ENCODE peak calls at places on chromosomes 6 and 20, in five cellular contexts. One of them, this sample, is unnamed. For H3K4me1, the result is how much of the 10 kb centered on the place peaks cover.

GRCh38 chr6:21357262-21357661 is 236.3 kb upstream of the SOX4 start:
- DNase-seq in thoracic aorta: no peak
- DNase-seq in A549: no peak
- DNase-seq in naive thymus-derived CD4-positive, alpha-beta T cell: no peak
- DNase-seq in iPS DF 6.9: no peak
- DNase-seq in this sample: no peak

GRCh38 chr20:57432874-57433491 is 41.8 kb downstream of the RBM38 start:
- DNase-seq in thoracic aorta: no peak
- DNase-seq in A549: peak
- DNase-seq in naive thymus-derived CD4-positive, alpha-beta T cell: peak
- DNase-seq in iPS DF 6.9: no peak
- DNase-seq in this sample: peak

GRCh38 chr20:5886788-5887187 is 63.5 kb downstream of the TRMT6 start:
- DNase-seq in thoracic aorta: no peak
- DNase-seq in A549: no peak
- DNase-seq in naive thymus-derived CD4-positive, alpha-beta T cell: no peak
- DNase-seq in iPS DF 6.9: no peak
- DNase-seq in this sample: no peak

GRCh38 chr6:87714093-87714809 is 12.2 kb upstream of the AKIRIN2 start:
- DNase-seq in thoracic aorta: no peak
- DNase-seq in A549: peak
- DNase-seq in naive thymus-derived CD4-positive, alpha-beta T cell: no peak
- DNase-seq in iPS DF 6.9: no peak
- DNase-seq in this sample: no peak

GRCh38 chr6:159061805-159062563 is 17.2 kb upstream of the TAGAP start:
- DNase-seq in thoracic aorta: no peak
- DNase-seq in A549: no peak
- DNase-seq in naive thymus-derived CD4-positive, alpha-beta T cell: no peak
- DNase-seq in iPS DF 6.9: no peak
- DNase-seq in this sample: no peak

GRCh38 chr6:63790334-63790733 is 154.7 kb downstream of the PHF3 start:
- DNase-seq in thoracic aorta: no peak
- DNase-seq in A549: no peak
- DNase-seq in naive thymus-derived CD4-positive, alpha-beta T cell: no peak
- DNase-seq in iPS DF 6.9: no peak
- DNase-seq in this sample: no peak

GRCh38 chr6:64012351-64013060 is 376.9 kb downstream of the PHF3 start:
- DNase-seq in thoracic aorta: no peak
- DNase-seq in A549: peak
- DNase-seq in naive thymus-derived CD4-positive, alpha-beta T cell: no peak
- DNase-seq in iPS DF 6.9: peak
- DNase-seq in this sample: no peak

GRCh38 chr6:30614044-30614842 is 2.8 kb downstream of the PPP1R10 start:
- DNase-seq in thoracic aorta: no peak
- DNase-seq in A549: no peak
- DNase-seq in naive thymus-derived CD4-positive, alpha-beta T cell: no peak
- DNase-seq in iPS DF 6.9: no peak
- DNase-seq in this sample: no peak

GRCh38 chr6:133645000-133645619 is 243.8 kb upstream of the TCF21 start:
- DNase-seq in thoracic aorta: no peak
- DNase-seq in A549: peak
- DNase-seq in naive thymus-derived CD4-positive, alpha-beta T cell: no peak
- DNase-seq in iPS DF 6.9: no peak
- DNase-seq in this sample: no peak

GRCh38 chr6:142349215-142349823 is 47.5 kb downstream of the ADGRG6 start:
- DNase-seq in thoracic aorta: no peak
- DNase-seq in A549: no peak
- DNase-seq in naive thymus-derived CD4-positive, alpha-beta T cell: no peak
- DNase-seq in iPS DF 6.9: no peak
- DNase-seq in this sample: no peak

GRCh38 chr6:47413752-47414516 is 63.7 kb upstream of the CD2AP start:
- DNase-seq in thoracic aorta: no peak
- DNase-seq in A549: peak
- DNase-seq in naive thymus-derived CD4-positive, alpha-beta T cell: no peak
- DNase-seq in iPS DF 6.9: peak
- DNase-seq in this sample: no peak

GRCh38 chr6:75275067-75275466 is 9.5 kb downstream of the TMEM30A start:
- DNase-seq in thoracic aorta: no peak
- DNase-seq in A549: peak
- DNase-seq in naive thymus-derived CD4-positive, alpha-beta T cell: no peak
- DNase-seq in iPS DF 6.9: no peak
- DNase-seq in this sample: no peak

GRCh38 chr6:150450918-150451317 is 82.1 kb downstream of the IYD start:
- DNase-seq in thoracic aorta: no peak
- DNase-seq in A549: no peak
- DNase-seq in naive thymus-derived CD4-positive, alpha-beta T cell: no peak
- DNase-seq in iPS DF 6.9: no peak
- DNase-seq in this sample: no peak

GRCh38 chr6:108744996-108745395 is 103.2 kb upstream of the ARMC2 start:
- DNase-seq in thoracic aorta: no peak
- DNase-seq in A549: no peak
- DNase-seq in naive thymus-derived CD4-positive, alpha-beta T cell: no peak
- DNase-seq in iPS DF 6.9: no peak
- DNase-seq in this sample: no peak

GRCh38 chr20:12970372-12970821 is 38.4 kb upstream of the SPTLC3 start:
- DNase-seq in thoracic aorta: no peak
- DNase-seq in A549: peak
- DNase-seq in naive thymus-derived CD4-positive, alpha-beta T cell: no peak
- DNase-seq in iPS DF 6.9: peak
- DNase-seq in this sample: no peak

GRCh38 chr20:55881204-55881603 is 124.1 kb downstream of the CBLN4 start:
- DNase-seq in thoracic aorta: no peak
- DNase-seq in A549: no peak
- DNase-seq in naive thymus-derived CD4-positive, alpha-beta T cell: no peak
- DNase-seq in iPS DF 6.9: no peak
- DNase-seq in this sample: no peak

GRCh38 chr6:75207211-75207984 is 1.5 kb upstream of the COL12A1 start:
- DNase-seq in thoracic aorta: no peak
- DNase-seq in A549: no peak
- DNase-seq in naive thymus-derived CD4-positive, alpha-beta T cell: no peak
- DNase-seq in iPS DF 6.9: no peak
- DNase-seq in this sample: no peak

GRCh38 chr6:129717287-129717686 is 7.3 kb upstream of the ARHGAP18 start:
- DNase-seq in thoracic aorta: no peak
- DNase-seq in A549: no peak
- DNase-seq in naive thymus-derived CD4-positive, alpha-beta T cell: no peak
- DNase-seq in iPS DF 6.9: no peak
- DNase-seq in this sample: no peak

GRCh38 chr6:168962886-168963285 is 290.8 kb downstream of the THBS2 start:
- DNase-seq in thoracic aorta: peak
- DNase-seq in A549: no peak
- DNase-seq in naive thymus-derived CD4-positive, alpha-beta T cell: no peak
- DNase-seq in iPS DF 6.9: no peak
- DNase-seq in this sample: no peak

GRCh38 chr6:40791004-40791403 is 203.8 kb upstream of the LRFN2 start:
- DNase-seq in thoracic aorta: no peak
- DNase-seq in A549: peak
- DNase-seq in naive thymus-derived CD4-positive, alpha-beta T cell: no peak
- DNase-seq in iPS DF 6.9: no peak
- DNase-seq in this sample: no peak

GRCh38 chr6:37490466-37491015 is 9.2 kb downstream of the CCDC167 start:
- DNase-seq in thoracic aorta: no peak
- DNase-seq in A549: no peak
- DNase-seq in naive thymus-derived CD4-positive, alpha-beta T cell: no peak
- DNase-seq in iPS DF 6.9: no peak
- DNase-seq in this sample: no peak

GRCh38 chr6:144758602-144759001 is 473.5 kb downstream of the UTRN start:
- DNase-seq in thoracic aorta: no peak
- DNase-seq in A549: peak
- DNase-seq in naive thymus-derived CD4-positive, alpha-beta T cell: no peak
- DNase-seq in iPS DF 6.9: no peak
- DNase-seq in this sample: no peak

GRCh38 chr6:138546733-138547185 is 47.5 kb upstream of the NHSL1 start:
- DNase-seq in thoracic aorta: no peak
- DNase-seq in A549: no peak
- DNase-seq in naive thymus-derived CD4-positive, alpha-beta T cell: peak
- DNase-seq in iPS DF 6.9: no peak
- DNase-seq in this sample: no peak

GRCh38 chr6:38771111-38771694 is 56.1 kb downstream of the DNAH8 start:
- DNase-seq in thoracic aorta: no peak
- DNase-seq in A549: no peak
- DNase-seq in naive thymus-derived CD4-positive, alpha-beta T cell: no peak
- DNase-seq in iPS DF 6.9: no peak
- DNase-seq in this sample: no peak

GRCh38 chr6:118288355-118289124 is 259.6 kb upstream of the PLN start:
- DNase-seq in thoracic aorta: no peak
- DNase-seq in A549: no peak
- DNase-seq in naive thymus-derived CD4-positive, alpha-beta T cell: no peak
- DNase-seq in iPS DF 6.9: no peak
- DNase-seq in this sample: no peak

GRCh38 chr6:72246926-72247325 is 360.6 kb downstream of the RIMS1 start:
- DNase-seq in thoracic aorta: no peak
- DNase-seq in A549: peak
- DNase-seq in naive thymus-derived CD4-positive, alpha-beta T cell: no peak
- DNase-seq in iPS DF 6.9: peak
- DNase-seq in this sample: no peak

GRCh38 chr6:118735320-118735719 is 83.9 kb upstream of the CEP85L start:
- DNase-seq in thoracic aorta: no peak
- DNase-seq in A549: no peak
- DNase-seq in naive thymus-derived CD4-positive, alpha-beta T cell: no peak
- DNase-seq in iPS DF 6.9: peak
- DNase-seq in this sample: no peak

GRCh38 chr6:124795879-124796838 is 166.1 kb upstream of the RNF217 start:
- DNase-seq in thoracic aorta: no peak
- DNase-seq in A549: peak
- DNase-seq in naive thymus-derived CD4-positive, alpha-beta T cell: no peak
- DNase-seq in iPS DF 6.9: peak
- DNase-seq in this sample: no peak

GRCh38 chr6:6694368-6694780 is 105.9 kb downstream of the LY86 start:
- DNase-seq in thoracic aorta: no peak
- DNase-seq in A549: no peak
- DNase-seq in naive thymus-derived CD4-positive, alpha-beta T cell: no peak
- DNase-seq in iPS DF 6.9: peak
- DNase-seq in this sample: no peak

GRCh38 chr6:168347615-168348014 is 28.0 kb upstream of the DACT2 start:
- DNase-seq in thoracic aorta: no peak
- DNase-seq in A549: no peak
- DNase-seq in naive thymus-derived CD4-positive, alpha-beta T cell: no peak
- DNase-seq in iPS DF 6.9: no peak
- DNase-seq in this sample: no peak

GRCh38 chr6:162125659-162126058 is 601.9 kb downstream of the PRKN start:
- DNase-seq in thoracic aorta: no peak
- DNase-seq in A549: no peak
- DNase-seq in naive thymus-derived CD4-positive, alpha-beta T cell: no peak
- DNase-seq in iPS DF 6.9: no peak
- DNase-seq in this sample: no peak

GRCh38 chr6:132491303-132491702 is 21.6 kb downstream of the STX7 start:
- DNase-seq in thoracic aorta: peak
- DNase-seq in A549: no peak
- DNase-seq in naive thymus-derived CD4-positive, alpha-beta T cell: no peak
- DNase-seq in iPS DF 6.9: no peak
- DNase-seq in this sample: no peak

GRCh38 chr6:111208928-111209327 is 121.6 kb downstream of the SLC16A10 start:
- DNase-seq in thoracic aorta: no peak
- DNase-seq in A549: no peak
- DNase-seq in naive thymus-derived CD4-positive, alpha-beta T cell: no peak
- DNase-seq in iPS DF 6.9: no peak
- DNase-seq in this sample: no peak

GRCh38 chr6:34384305-34385153 is 7.9 kb downstream of the NUDT3 start:
- DNase-seq in thoracic aorta: no peak
- DNase-seq in A549: no peak
- DNase-seq in naive thymus-derived CD4-positive, alpha-beta T cell: no peak
- DNase-seq in iPS DF 6.9: no peak
- DNase-seq in this sample: no peak
- H3K4me1 ChIP-seq in thoracic aorta: under half
- H3K4me1 ChIP-seq in A549: under half
- H3K4me1 ChIP-seq in naive thymus-derived CD4-positive, alpha-beta T cell: under half
- H3K4me1 ChIP-seq in iPS DF 6.9: under half
- H3K4me1 ChIP-seq in this sample: under half

DNA sequence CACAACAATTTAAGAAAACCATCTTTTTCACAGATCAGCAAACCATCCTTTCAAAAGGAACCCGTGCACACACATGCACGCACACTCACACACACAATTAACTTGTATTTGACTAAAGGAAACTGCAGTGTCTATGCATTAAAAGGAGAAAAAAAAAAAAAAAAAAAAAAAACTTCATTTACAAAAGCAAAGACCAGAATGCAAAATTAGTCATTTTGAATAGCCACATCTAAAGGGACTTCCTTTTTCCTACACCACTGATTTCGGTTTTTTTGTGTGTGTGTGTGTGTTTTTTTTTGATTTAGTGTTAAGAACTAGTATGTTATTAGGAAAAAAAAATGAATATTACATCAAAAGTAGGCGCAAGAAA is 6.3 kb downstream of the ZMYND8 start:
- DNase-seq in thoracic aorta: no peak
- DNase-seq in A549: no peak
- DNase-seq in naive thymus-derived CD4-positive, alpha-beta T cell: no peak
- DNase-seq in iPS DF 6.9: no peak
- DNase-seq in this sample: no peak
- H3K4me1 ChIP-seq in thoracic aorta: half or more
- H3K4me1 ChIP-seq in A549: half or more
- H3K4me1 ChIP-seq in naive thymus-derived CD4-positive, alpha-beta T cell: half or more
- H3K4me1 ChIP-seq in iPS DF 6.9: under half
- H3K4me1 ChIP-seq in this sample: half or more

DNA sequence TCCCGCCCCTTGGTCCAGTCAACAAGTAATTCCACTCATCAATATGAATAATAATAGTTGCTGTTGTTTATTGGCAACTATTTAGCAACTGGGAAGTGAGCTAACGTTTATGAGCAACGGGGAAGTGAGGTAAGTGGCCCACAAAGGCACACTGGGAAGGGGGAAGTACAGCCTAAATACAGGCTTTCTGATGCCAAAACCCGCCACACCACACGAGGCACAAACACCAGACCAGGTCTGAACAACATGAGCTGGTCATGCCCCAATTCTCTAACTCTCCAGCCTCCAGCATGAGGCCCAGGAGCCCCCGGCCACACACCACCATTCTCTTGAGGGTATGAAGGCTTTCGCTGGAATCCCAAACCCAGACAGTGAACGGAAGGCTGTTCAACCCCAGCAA is 50.8 kb downstream of the PREX1 start:
- DNase-seq in thoracic aorta: no peak
- DNase-seq in A549: no peak
- DNase-seq in naive thymus-derived CD4-positive, alpha-beta T cell: no peak
- DNase-seq in iPS DF 6.9: no peak
- DNase-seq in this sample: no peak
- H3K4me1 ChIP-seq in thoracic aorta: under half
- H3K4me1 ChIP-seq in A549: under half
- H3K4me1 ChIP-seq in naive thymus-derived CD4-positive, alpha-beta T cell: under half
- H3K4me1 ChIP-seq in iPS DF 6.9: under half
- H3K4me1 ChIP-seq in this sample: under half

DNA sequence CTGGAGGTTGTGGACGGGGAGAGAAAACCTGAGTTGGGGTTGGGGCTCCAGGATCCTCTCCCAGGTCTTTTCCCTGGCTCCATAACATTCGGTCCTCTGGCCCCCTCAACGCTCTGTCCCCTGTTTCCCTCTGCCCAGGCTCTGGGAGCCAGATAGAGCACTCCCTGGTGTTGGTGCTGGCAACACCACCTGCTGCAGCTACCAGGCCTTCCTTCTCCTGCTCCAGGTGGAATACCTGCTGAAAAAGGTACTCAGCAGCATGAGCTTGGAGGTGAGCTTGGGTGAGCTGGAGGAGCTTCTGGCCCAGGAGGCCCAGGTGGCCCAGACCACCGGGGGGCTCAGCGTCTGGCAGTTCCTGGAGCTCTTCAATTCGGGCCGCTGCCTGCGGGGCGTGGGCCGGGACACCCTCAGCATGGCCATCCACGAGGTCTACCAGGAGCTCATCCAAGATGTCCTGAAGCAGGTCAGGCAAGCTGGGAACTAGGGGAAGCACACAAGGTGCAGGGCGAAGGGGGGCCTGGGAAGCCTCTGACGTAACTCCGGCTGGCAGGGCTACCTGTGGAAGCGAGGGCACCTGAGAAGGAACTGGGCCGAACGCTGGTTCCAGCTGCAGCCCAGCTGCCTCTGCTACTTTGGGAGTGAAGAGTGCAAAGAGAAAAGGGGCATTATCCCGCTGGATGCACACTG is 14.6 kb downstream of the DEF6 start:
- DNase-seq in thoracic aorta: no peak
- DNase-seq in A549: no peak
- DNase-seq in naive thymus-derived CD4-positive, alpha-beta T cell: no peak
- DNase-seq in iPS DF 6.9: no peak
- DNase-seq in this sample: no peak
- H3K4me1 ChIP-seq in thoracic aorta: under half
- H3K4me1 ChIP-seq in A549: under half
- H3K4me1 ChIP-seq in naive thymus-derived CD4-positive, alpha-beta T cell: half or more
- H3K4me1 ChIP-seq in iPS DF 6.9: under half
- H3K4me1 ChIP-seq in this sample: under half

This sample was measured in esophagus squamous epithelium.